ENCODE peak calls at places on chromosomes 4 and X, in four cellular contexts. O, A, Q and G are unnamed samples.

GRCh38 chrX:16123222-16123786 is at the start of gene GRPR:
- DNase-seq in O (peak), A (peak), Q (peak), G (no peak)

GRCh38 chrX:34275710-34276109 is 143.6 kb upstream of the FAM47A start:
- DNase-seq in O (no peak), A (no peak), Q (no peak), G (no peak)

GRCh38 chr4:1047106-1047975 is 35.9 kb downstream of the FGFRL1 start:
- DNase-seq in O (no peak), A (no peak), Q (no peak), G (no peak)

GRCh38 chrX:31366076-31366475 is 294.2 kb upstream of the FTHL17 start:
- DNase-seq in O (no peak), A (no peak), Q (no peak), G (no peak)

GRCh38 chrX:72272868-72273267 is 4.2 kb downstream of the RPS4X start:
- DNase-seq in O (no peak), A (no peak), Q (no peak), G (no peak)

GRCh38 chr4:1208266-1208961 is 36.0 kb upstream of the SPON2 start:
- DNase-seq in O (no peak), A (no peak), Q (no peak), G (no peak)

GRCh38 chrX:57871463-57871862 is 38.8 kb downstream of the ZXDA start:
- DNase-seq in O (no peak), A (no peak), Q (no peak), G (no peak)

GRCh38 chr4:73446336-73446938 is 10.4 kb downstream of the AFP start:
- DNase-seq in O (peak), A (peak), Q (no peak), G (no peak)

GRCh38 chr4:41258783-41259182 is 2.1 kb downstream of the UCHL1 start:
- DNase-seq in O (peak), A (peak), Q (no peak), G (no peak)

GRCh38 chr4:79201976-79202375 is 123.9 kb downstream of the NAA11 start:
- DNase-seq in O (no peak), A (no peak), Q (no peak), G (no peak)

GRCh38 chr4:17771284-17771908 is 10.0 kb downstream of the FAM184B start:
- DNase-seq in O (no peak), A (no peak), Q (no peak), G (no peak)

GRCh38 chr4:137474711-137475301 is 57.5 kb downstream of the PCDH18 start:
- DNase-seq in O (no peak), A (no peak), Q (no peak), G (no peak)

GRCh38 chr4:156695163-156695562 is 276.4 kb downstream of the PDGFC start:
- DNase-seq in O (peak), A (no peak), Q (no peak), G (no peak)

GRCh38 chrX:101206471-101206870 is 13.1 kb upstream of the DRP2 start:
- DNase-seq in O (peak), A (no peak), Q (no peak), G (no peak)

GRCh38 chr4:184906480-184907097 is 80.8 kb upstream of the ACSL1 start:
- DNase-seq in O (no peak), A (no peak), Q (no peak), G (no peak)

GRCh38 chr4:186845137-186845842 is 121.6 kb upstream of the FAT1 start:
- DNase-seq in O (no peak), A (peak), Q (no peak), G (no peak)

GRCh38 chrX:20267924-20268701 is 1.4 kb upstream of the RPS6KA3 start:
- DNase-seq in O (no peak), A (no peak), Q (peak), G (peak)

GRCh38 chr4:76087007-76087769 is 12.7 kb downstream of the ART3 start:
- DNase-seq in O (peak), A (peak), Q (no peak), G (no peak)

GRCh38 chrX:29466441-29466840 is 748.9 kb upstream of the MAGEB2 start:
- DNase-seq in O (no peak), A (no peak), Q (no peak), G (no peak)

GRCh38 chr4:3791910-3792542 is 25.8 kb downstream of the ADRA2C start:
- DNase-seq in O (no peak), A (peak), Q (peak), G (no peak)

GRCh38 chr4:128228021-128228571 is 59.5 kb downstream of the PGRMC2 start:
- DNase-seq in O (no peak), A (peak), Q (no peak), G (no peak)

GRCh38 chrX:148567229-148567628 is 66.8 kb downstream of the AFF2 start:
- DNase-seq in O (no peak), A (no peak), Q (no peak), G (no peak)

GRCh38 chr4:911871-912490 is 20.1 kb downstream of the GAK start:
- DNase-seq in O (no peak), A (no peak), Q (no peak), G (no peak)

GRCh38 chr4:37648084-37648817 is 37.9 kb downstream of the RELL1 start:
- DNase-seq in O (no peak), A (peak), Q (no peak), G (no peak)

GRCh38 chr4:2340272-2341061 is 78.0 kb downstream of the ZFYVE28 start:
- DNase-seq in O (no peak), A (no peak), Q (no peak), G (no peak)

GRCh38 chr4:110484767-110485166 is 8.8 kb downstream of the ENPEP start:
- DNase-seq in O (no peak), A (no peak), Q (no peak), G (no peak)

GRCh38 chrX:37347420-37347819 is 1.7 kb upstream of the PRRG1 start:
- DNase-seq in O (no peak), A (no peak), Q (no peak), G (no peak)